ENCODE peak calls at places on chromosomes 11 and 22, in six cellular contexts. P, Y, C, A, F and Z are unnamed samples.

GRCh38 chr22:24330636-24331035 is 60.0 kb downstream of the SPECC1L start:
- DNase-seq in P (no peak), C (no peak), Y (no peak), F (no peak), A (peak; percentile 7), Z (no peak)

GRCh38 chr11:12752868-12753267 is 78.6 kb downstream of the TEAD1 start:
- DNase-seq in Y (no peak), C (no peak), F (no peak), P (no peak), A (no peak), Z (no peak)

GRCh38 chr11:115256326-115257197 is 247.7 kb downstream of the CADM1 start:
- DNase-seq in A (no peak), Y (no peak), F (no peak), C (no peak), P (no peak), Z (no peak)

GRCh38 chr11:33970984-33971466 is 79.1 kb upstream of the LMO2 start:
- DNase-seq in A (peak; percentile 51), Y (no peak), C (peak; percentile 68), F (no peak), P (peak; percentile 15), Z (peak; percentile 47)

GRCh38 chr11:94861306-94861845 is 93.2 kb downstream of the AMOTL1 start:
- DNase-seq in A (no peak), Y (no peak), C (no peak), P (no peak), F (no peak), Z (no peak)

GRCh38 chr11:11842426-11843008 is 745 bp downstream of the USP47 start:
- DNase-seq in A (peak; percentile 81), C (peak; percentile 57), F (no peak), P (peak; percentile 71), Y (no peak), Z (peak; percentile 84)

GRCh38 chr11:10657308-10658271 is 36.0 kb downstream of the IRAG1 start:
- DNase-seq in Y (no peak), C (no peak), F (no peak), A (peak; percentile 84), P (peak; percentile 16), Z (peak; percentile 75)

GRCh38 chr11:125229916-125230315 is 65.4 kb downstream of the PKNOX2 start:
- DNase-seq in A (no peak), C (no peak), Y (no peak), F (no peak), P (no peak), Z (no peak)

GRCh38 chr11:111941963-111942362 is 4.8 kb downstream of the DIXDC1 start:
- DNase-seq in Y (no peak), F (no peak), P (no peak), C (peak; percentile 94), A (no peak), Z (no peak)

GRCh38 chr11:30595929-30596328 is 9.8 kb upstream of the MPPED2 start:
- DNase-seq in A (no peak), Y (no peak), F (no peak), C (no peak), P (no peak), Z (no peak)

GRCh38 chr22:25488244-25489020 is 76.0 kb upstream of the GRK3 start:
- DNase-seq in A (peak; percentile 50), P (peak; percentile 81), F (no peak), C (peak; percentile 42), Y (no peak), Z (peak; percentile 88)

GRCh38 chr11:44138286-44138685 is 42.8 kb downstream of the EXT2 start:
- DNase-seq in Y (no peak), F (no peak), P (no peak), C (no peak), A (peak; percentile 43), Z (peak; percentile 64)

GRCh38 chr11:19088791-19089190 is 28.2 kb upstream of the ZDHHC13 start:
- DNase-seq in A (no peak), F (no peak), P (no peak), Y (no peak), C (no peak), Z (no peak)